ENCODE peak calls at places on chromosomes 13 and 19, in four cellular contexts. N is activated gamma-delta T cell treated with Interleukin-2 at 50 U/mL for 16 hours, V is T-helper 9 cell, F is endothelial cell. I is an unnamed sample.

GRCh38 chr13:33871207-33872004 is 53.5 kb downstream of the RFC3 start:
- DNase-seq in V (no peak), N (no peak), F (no peak), I (no peak)

GRCh38 chr19:1866693-1867358 is 3.4 kb upstream of the KLF16 start:
- DNase-seq in V (no peak), N (no peak), F (no peak), I (no peak)

GRCh38 chr19:14979498-14980255 is at the start of gene SLC1A6:
- DNase-seq in F (peak), V (no peak), N (no peak), I (no peak)

GRCh38 chr13:30787747-30788535 is 52.6 kb downstream of the ALOX5AP start:
- DNase-seq in V (no peak), N (no peak), F (no peak), I (no peak)

GRCh38 chr13:99980201-99981114 is 1.1 kb upstream of the ZIC2 start:
- DNase-seq in N (peak), V (no peak), F (peak), I (peak)

GRCh38 chr19:17129377-17129776 is 53.8 kb downstream of the MYO9B start:
- DNase-seq in V (no peak), N (no peak), F (no peak), I (no peak)

GRCh38 chr13:36884235-36884634 is 35.8 kb downstream of the SMAD9 start:
- DNase-seq in N (no peak), F (no peak), V (no peak), I (no peak)

GRCh38 chr19:48819366-48819816 is 8.6 kb upstream of the BCAT2 start:
- DNase-seq in V (no peak), F (no peak), N (no peak), I (no peak)

GRCh38 chr13:73109288-73109899 is 50.6 kb downstream of the KLF5 start:
- DNase-seq in N (no peak), F (no peak), V (no peak), I (no peak)

GRCh38 chr13:113410472-113411201 is 42.7 kb downstream of the ADPRHL1 start:
- DNase-seq in F (no peak), V (no peak), N (no peak), I (no peak)

GRCh38 chr19:8445488-8446001 is 770 bp downstream of the HNRNPM start:
- DNase-seq in N (peak), V (peak), F (peak), I (peak)

GRCh38 chr19:50909240-50910070 is 1.7 kb downstream of the KLK4 start:
- DNase-seq in F (peak), V (no peak), N (no peak), I (no peak)

GRCh38 chr19:33302175-33302973 is at the start of gene CEBPA:
- DNase-seq in F (peak), N (peak), V (peak), I (peak)

GRCh38 chr13:73096173-73097117 is 37.6 kb downstream of the KLF5 start:
- DNase-seq in F (no peak), V (no peak), N (no peak), I (no peak)

GRCh38 chr19:1074512-1075283 is 7.7 kb downstream of the ARHGAP45 start:
- DNase-seq in N (peak), V (peak), F (no peak), I (peak)

GRCh38 chr13:109287553-109287952 is 498.8 kb downstream of the IRS2 start:
- DNase-seq in V (no peak), F (no peak), N (no peak), I (no peak)

GRCh38 chr19:55641376-55642152 is 762 bp downstream of the ZNF580 start:
- DNase-seq in F (no peak), N (peak), V (no peak), I (peak)

GRCh38 chr13:91655731-91656130 is 257.3 kb downstream of the GPC5 start:
- DNase-seq in F (no peak), V (no peak), N (no peak), I (no peak)

GRCh38 chr19:4068058-4068966 is 1.6 kb upstream of the ZBTB7A start:
- DNase-seq in F (no peak), V (no peak), N (no peak), I (no peak)

GRCh38 chr19:46482645-46483044 is 11.3 kb upstream of the PNMA8A start:
- DNase-seq in V (no peak), F (no peak), N (no peak), I (no peak)

GRCh38 chr13:90956036-90956435 is 391.5 kb upstream of the MIR17HG start:
- DNase-seq in V (no peak), N (no peak), F (no peak), I (no peak)

GRCh38 chr19:43798546-43799409 is 3.5 kb downstream of the LYPD5 start:
- DNase-seq in V (peak), F (no peak), N (peak), I (no peak)

GRCh38 chr19:50147462-50148423 is 15.3 kb downstream of the IZUMO2 start:
- DNase-seq in N (peak), V (peak), F (no peak), I (peak)

GRCh38 chr13:45269204-45269603 is 68.4 kb upstream of the KCTD4 start:
- DNase-seq in F (no peak), N (no peak), V (no peak), I (no peak)

GRCh38 chr19:16527971-16528521 is 14.2 kb downstream of the CHERP start:
- DNase-seq in F (peak), V (peak), N (peak), I (peak)

GRCh38 chr13:22357132-22357531 is 686.3 kb downstream of the FGF9 start:
- DNase-seq in F (no peak), V (no peak), N (no peak), I (no peak)

GRCh38 chr19:39524495-39524894 is 8.2 kb downstream of the EID2B start:
- DNase-seq in F (no peak), V (no peak), N (no peak), I (no peak)

GRCh38 chr19:17737690-17738153 is 13.6 kb upstream of the FCHO1 start:
- DNase-seq in N (no peak), V (no peak), F (no peak), I (no peak)

GRCh38 chr19:12773571-12773970 is 1.8 kb downstream of the HOOK2 start:
- DNase-seq in V (no peak), F (no peak), N (no peak), I (no peak)

GRCh38 chr13:97976551-97977375 is 23.3 kb downstream of the IPO5 start:
- DNase-seq in V (peak), F (peak), N (peak), I (peak)

GRCh38 chr13:27797228-27797624 is 4.9 kb downstream of the GSX1 start:
- DNase-seq in F (peak), N (no peak), V (no peak), I (no peak)

GRCh38 chr19:36916991-36917390 is 859 bp downstream of the ZNF568 start:
- DNase-seq in F (no peak), V (no peak), N (no peak), I (no peak)